ENCODE peak calls at places on chromosomes 1 and 21, in four cellular contexts. Z, V, N and H are unnamed samples.
A peak's percentile ranks its signal among the peaks of the same experiment; 100 is the strongest.

GRCh38 chr1:31040038-31040437 is 25.5 kb downstream of the PUM1 start:
- DNase-seq in Z (no peak), V (no peak), N (peak; percentile 58), H (no peak)

GRCh38 chr1:226629896-226630550 is 81.5 kb downstream of the STUM start:
- DNase-seq in Z (no peak), V (no peak), N (no peak), H (no peak)

GRCh38 chr1:66426231-66426853 is 107.6 kb upstream of the SGIP1 start:
- DNase-seq in Z (no peak), V (no peak), N (no peak), H (no peak)

GRCh38 chr1:37533317-37534093 is 18.9 kb upstream of the MEAF6 start:
- DNase-seq in Z (no peak), V (no peak), N (no peak), H (no peak)

GRCh38 chr1:95916616-95917015 is 682.6 kb downstream of the RWDD3 start:
- DNase-seq in Z (no peak), V (no peak), N (no peak), H (no peak)

GRCh38 chr1:186977266-186977957 is 148.7 kb downstream of the PLA2G4A start:
- DNase-seq in Z (no peak), V (no peak), N (no peak), H (no peak)

GRCh38 chr1:71603044-71603776 is 522.4 kb upstream of the ZRANB2 start:
- DNase-seq in Z (no peak), V (no peak), N (no peak), H (no peak)

GRCh38 chr1:17984510-17985085 is 123.0 kb upstream of the IGSF21 start:
- DNase-seq in Z (peak; percentile 71), V (peak; percentile 67), N (peak; percentile 20), H (peak; percentile 62)

GRCh38 chr1:84774674-84775548 is 84.7 kb upstream of the SSX2IP start:
- DNase-seq in Z (peak; percentile 69), V (no peak), N (no peak), H (no peak)

GRCh38 chr21:35509004-35509704 is 460.1 kb upstream of the RUNX1 start:
- DNase-seq in Z (no peak), V (no peak), N (no peak), H (no peak)

GRCh38 chr21:38831526-38832467 is 26.1 kb downstream of the ETS2 start:
- DNase-seq in Z (no peak), V (peak; percentile 52), N (peak; percentile 91), H (no peak)

GRCh38 chr1:91650764-91651163 is 150.1 kb downstream of the CDC7 start:
- DNase-seq in Z (no peak), V (peak; percentile 27), N (no peak), H (no peak)
- TF ChIP-seq ELF4 in Z (no peak), V (no peak), N (no peak), H (no peak)

GRCh38 chr1:206465951-206466350 is 4.3 kb upstream of the IKBKE start:
- DNase-seq in Z (no peak), V (no peak), N (no peak), H (no peak)

GRCh38 chr1:206468571-206468970 is 1.7 kb upstream of the IKBKE start:
- DNase-seq in Z (no peak), V (no peak), N (peak; percentile 60), H (no peak)

GRCh38 chr1:206469411-206469932 is 804 bp upstream of the IKBKE start:
- DNase-seq in Z (no peak), V (no peak), N (no peak), H (no peak)

GRCh38 chr1:206466840-206467649 is 3.2 kb upstream of the IKBKE start:
- DNase-seq in Z (no peak), V (no peak), N (no peak), H (no peak)

GRCh38 chr1:206467915-206468314 is 2.4 kb upstream of the IKBKE start:
- DNase-seq in Z (no peak), V (no peak), N (no peak), H (no peak)
- TF ChIP-seq ELF4 in Z (no peak), V (no peak), N (no peak), H (no peak)

GRCh38 chr1:208433086-208433485 is 188.9 kb upstream of the PLXNA2 start:
- DNase-seq in Z (no peak), V (no peak), N (no peak), H (no peak)
- TF ChIP-seq ELF4 in Z (no peak), V (no peak), N (no peak), H (no peak)

DNA sequence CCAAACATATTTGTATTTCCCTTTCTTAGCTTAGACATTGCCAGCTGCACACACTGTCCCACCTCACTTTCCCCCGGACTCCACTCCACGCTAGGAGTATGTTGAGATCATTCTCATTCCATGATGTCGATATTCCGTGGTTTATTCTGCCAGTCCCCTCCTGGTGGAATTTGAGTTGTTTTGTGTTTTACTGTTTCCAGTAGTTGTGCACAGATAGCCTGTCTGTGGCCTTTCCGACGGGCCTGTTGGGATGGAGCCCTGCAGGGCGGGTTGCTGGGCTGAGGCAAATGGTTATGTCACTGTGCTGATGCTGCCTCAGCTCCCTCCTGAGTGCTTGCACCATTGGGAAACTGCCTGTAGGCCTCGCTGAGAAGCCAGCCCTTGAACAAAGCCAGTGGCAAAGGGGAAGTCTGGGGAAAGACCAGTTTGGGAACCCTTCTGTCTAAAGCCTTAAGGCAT is 12.8 kb downstream of the TRAPPC10 start:
- DNase-seq in Z (no peak), V (peak; percentile 60), N (no peak), H (peak; percentile 65)
- TF ChIP-seq ELF4 in Z (no peak), V (no peak), N (no peak), H (no peak)

GRCh38 chr1:32876341-32877210 is 5.9 kb upstream of the FNDC5 start:
- DNase-seq in Z (peak; percentile 81), V (peak; percentile 85), N (peak; percentile 24), H (peak; percentile 91)

GRCh38 chr1:32878637-32879041 is 7.7 kb upstream of the HPCA start:
- DNase-seq in Z (no peak), V (peak; percentile 12), N (no peak), H (no peak)

GRCh38 chr1:32874860-32875793 is 4.4 kb upstream of the FNDC5 start:
- DNase-seq in Z (no peak), V (no peak), N (no peak), H (no peak)

GRCh38 chr1:32877211-32878110 is 6.7 kb upstream of the FNDC5 start:
- DNase-seq in Z (no peak), V (no peak), N (no peak), H (no peak)

GRCh38 chr1:32878183-32878582 is 7.5 kb upstream of the FNDC5 start:
- DNase-seq in Z (no peak), V (peak; percentile 20), N (no peak), H (no peak)
- TF ChIP-seq ELF4 in Z (no peak), V (no peak), N (no peak), H (no peak)

GRCh38 chr1:24745711-24746582 is 700 bp downstream of the CLIC4 start:
- DNase-seq in Z (no peak), V (peak; percentile 68), N (no peak), H (peak; percentile 37)
- TF ChIP-seq ELF4 in Z (no peak), V (no peak), N (no peak), H (no peak)

DNA sequence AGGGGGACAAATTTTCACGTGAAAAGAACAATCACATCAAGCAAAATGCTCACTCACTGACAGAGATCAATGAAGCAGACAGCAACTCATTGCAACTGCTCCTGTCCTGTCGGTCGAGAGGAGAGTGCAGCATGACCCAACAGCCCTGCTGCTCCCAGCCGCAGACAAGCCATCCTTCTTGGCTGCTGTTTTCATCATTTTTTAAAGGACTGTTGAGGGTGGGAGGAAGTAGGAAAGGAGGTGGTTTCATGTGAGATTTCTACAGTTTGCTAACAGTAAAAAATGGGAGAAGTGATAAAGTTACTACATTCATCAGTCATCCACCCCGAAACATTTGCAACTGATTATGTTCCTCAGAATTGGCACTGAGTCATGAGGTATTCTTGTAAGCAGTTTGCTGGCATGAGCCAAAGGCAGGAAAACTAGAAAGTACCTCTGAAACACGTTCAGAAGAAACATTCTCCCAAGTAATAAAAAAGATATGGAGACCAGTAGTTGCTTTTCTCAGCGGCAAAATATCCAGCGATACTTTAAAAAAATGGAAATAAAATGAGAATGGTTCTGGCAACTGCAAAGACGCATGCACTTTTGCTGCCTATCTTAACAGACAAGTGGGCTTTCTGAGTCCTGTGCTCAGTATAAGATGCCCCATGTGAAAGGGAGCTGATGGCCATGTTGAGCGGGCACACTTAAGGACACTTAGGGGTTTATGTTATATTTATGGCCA is 72.0 kb upstream of the CLDN14 start:
- DNase-seq in Z (no peak), V (no peak), N (no peak), H (no peak)
- TF ChIP-seq ELF4 in Z (no peak), V (no peak), N (no peak), H (no peak)

DNA sequence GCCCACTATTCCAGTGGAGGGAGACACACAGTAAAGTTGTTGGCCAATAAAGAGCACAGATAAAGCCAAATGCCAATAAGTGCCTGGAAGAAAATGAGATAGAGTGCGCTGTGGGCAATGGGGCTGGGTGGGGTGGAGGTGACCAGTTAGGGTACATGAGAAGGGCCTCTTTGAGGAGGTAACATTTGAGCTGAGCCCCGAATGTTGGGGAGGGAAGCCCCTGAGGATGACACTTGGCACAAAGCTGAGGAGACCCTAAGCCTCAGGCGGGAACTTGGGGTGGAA is 979 bp downstream of the S100A9 start:
- DNase-seq in Z (no peak), V (no peak), N (no peak), H (no peak)
- TF ChIP-seq ELF4 in Z (no peak), V (no peak), N (no peak), H (no peak)

DNA sequence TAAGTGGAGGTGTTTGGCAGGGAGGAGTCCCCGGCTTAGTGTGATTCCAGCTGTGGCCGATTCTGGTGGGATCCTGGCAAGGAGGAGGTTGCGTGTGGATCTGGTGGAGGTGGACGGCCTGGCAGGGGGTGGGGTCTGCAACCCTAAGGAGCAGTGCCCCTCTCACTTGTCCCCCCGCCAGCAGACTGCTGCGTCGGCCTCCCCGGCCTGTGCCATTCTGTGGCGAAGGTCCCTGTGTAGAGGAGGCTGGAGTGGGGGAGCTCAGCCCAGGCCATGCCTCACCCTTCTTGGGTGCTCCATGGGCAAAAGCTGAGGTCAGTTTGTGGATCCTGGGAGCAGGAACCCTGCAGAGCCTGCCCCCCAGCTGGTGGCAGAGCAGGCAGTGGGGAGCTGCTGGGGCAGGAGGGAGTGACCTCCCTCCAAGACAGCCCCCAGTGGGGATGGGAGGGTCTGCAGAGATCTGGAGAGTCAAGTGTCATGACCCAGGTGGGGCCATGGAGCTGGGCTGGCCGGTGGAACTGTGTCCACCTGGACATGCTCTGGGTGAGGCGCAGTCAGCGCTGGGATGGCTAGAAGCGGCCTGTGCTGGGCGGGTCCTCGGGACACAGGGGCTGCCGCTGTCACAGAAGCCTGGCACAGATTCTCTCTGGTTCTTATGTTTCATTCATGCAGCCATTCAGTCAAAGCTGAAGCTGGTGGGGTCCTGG is 5.3 kb downstream of the MIB2 start:
- DNase-seq in Z (no peak), V (no peak), N (no peak), H (no peak)
- TF ChIP-seq ELF4 in Z (no peak), V (no peak), N (no peak), H (no peak)